ENCODE peak calls at places on chromosomes 2 and 18, in eight cellular contexts. E is NCI-H69; D is GM04504; N is retina; F is cardiac fibroblast; C is stimulated activated CD4-positive, alpha-beta T cell treated with anti-CD3 and anti-CD28 coated beads, Interleukin-15, amount 100 ng/mL, for 1 hour; V is HT-29; S is iPS-NIHi11. H is an unnamed sample.

GRCh38 chr2:228866781-228867180 is 404.3 kb downstream of the PID1 start:
- DNase-seq in E (no peak), D (peak), N (no peak), F (no peak), C (no peak), V (no peak), S (no peak), H (no peak)

GRCh38 chr2:237400199-237400598 is 13.8 kb downstream of the COL6A3 start:
- DNase-seq in E (no peak), D (no peak), N (no peak), F (no peak), C (no peak), V (no peak), S (no peak), H (no peak)

GRCh38 chr2:239307221-239307569 is 93.6 kb downstream of the HDAC4 start:
- DNase-seq in E (no peak), D (no peak), N (no peak), F (no peak), C (no peak), V (no peak), S (no peak), H (no peak)

GRCh38 chr18:35039633-35040032 is 1.6 kb upstream of the MAPRE2 start:
- DNase-seq in E (peak), D (no peak), N (no peak), F (no peak), C (no peak), V (no peak), S (no peak), H (no peak)

GRCh38 chr2:197647961-197648690 is 27.3 kb downstream of the RFTN2 start:
- DNase-seq in E (no peak), D (peak), N (no peak), F (peak), C (no peak), V (no peak), S (no peak), H (no peak)

GRCh38 chr2:36756438-36756837 is 59.9 kb downstream of the VIT start:
- DNase-seq in E (no peak), D (no peak), N (no peak), F (no peak), C (no peak), V (no peak), S (no peak), H (no peak)

GRCh38 chr2:39487398-39488250 is 50.5 kb upstream of the MAP4K3 start:
- DNase-seq in E (no peak), D (no peak), N (no peak), F (peak), C (no peak), V (no peak), S (no peak), H (no peak)

GRCh38 chr2:120231974-120232635 is 8.9 kb upstream of the TMEM185B start:
- DNase-seq in E (no peak), D (no peak), N (no peak), F (no peak), C (peak), V (peak), S (no peak), H (peak)

GRCh38 chr18:54094474-54094873 is 130.0 kb downstream of the MBD2 start:
- DNase-seq in E (no peak), D (no peak), N (no peak), F (no peak), C (no peak), V (no peak), S (no peak), H (no peak)

GRCh38 chr2:218216336-218216673 is 684 bp upstream of the ARPC2 start:
- DNase-seq in E (peak), D (no peak), N (no peak), F (no peak), C (no peak), V (no peak), S (no peak), H (no peak)

GRCh38 chr18:58140366-58141325 is 96.6 kb downstream of the NEDD4L start:
- DNase-seq in E (peak), D (no peak), N (peak), F (no peak), C (no peak), V (no peak), S (no peak), H (no peak)

GRCh38 chr2:239226677-239227076 is 174.1 kb downstream of the HDAC4 start:
- DNase-seq in E (no peak), D (no peak), N (no peak), F (no peak), C (no peak), V (no peak), S (no peak), H (no peak)

GRCh38 chr2:230586328-230586982 is 126.2 kb upstream of the CAB39 start:
- DNase-seq in E (no peak), D (no peak), N (no peak), F (peak), C (no peak), V (no peak), S (no peak), H (no peak)

GRCh38 chr2:227192491-227192890 is 28.1 kb downstream of the COL4A3 start:
- DNase-seq in E (peak), D (no peak), N (no peak), F (peak), C (no peak), V (no peak), S (no peak), H (no peak)

GRCh38 chr2:134144081-134144596 is 109.7 kb upstream of the MGAT5 start:
- DNase-seq in E (peak), D (no peak), N (no peak), F (no peak), C (no peak), V (no peak), S (no peak), H (peak)

H was measured in RPMI8226.